ENCODE peak calls at places on chromosome 4, in ten cellular contexts. T is astrocyte of the spinal cord, F is ovary, U is astrocyte, K is fibroblast of mammary gland, M is cardiac muscle cell, Y is AG04449, D is thoracic aorta, H is neuronal stem cell, W is cardiac fibroblast. A is an unnamed sample.

GRCh38 chr4:142314686-142315085 is 531.4 kb downstream of the INPP4B start:
- DNase-seq in T (no peak), F (no peak), U (no peak), K (no peak), M (no peak), Y (no peak), D (no peak), H (no peak), W (no peak), A (no peak)

GRCh38 chr4:56958111-56958517 is 19.3 kb downstream of the NOA1 start:
- DNase-seq in T (peak), F (peak), U (peak), K (peak), M (peak), Y (peak), D (peak), H (no peak), W (peak), A (peak)

GRCh38 chr4:159508917-159509500 is 406.1 kb downstream of the RAPGEF2 start:
- DNase-seq in T (peak), F (no peak), U (peak), K (peak), M (peak), Y (no peak), D (no peak), H (no peak), W (peak), A (peak)

GRCh38 chr4:11004818-11005217 is 320.2 kb upstream of the CLNK start:
- DNase-seq in T (no peak), F (no peak), U (no peak), K (no peak), M (no peak), Y (no peak), D (no peak), H (no peak), W (no peak), A (no peak)

GRCh38 chr4:38982356-38983095 is 49.7 kb downstream of the TMEM156 start:
- DNase-seq in T (no peak), F (no peak), U (no peak), K (peak), M (peak), Y (no peak), D (no peak), H (no peak), W (peak), A (no peak)

GRCh38 chr4:185143596-185143969 is 517 bp downstream of the SLC25A4 start:
- DNase-seq in T (peak), F (no peak), U (peak), K (no peak), M (peak), Y (no peak), D (peak), H (no peak), W (no peak), A (no peak)

GRCh38 chr4:148399004-148399403 is 43.2 kb downstream of the NR3C2 start:
- DNase-seq in T (no peak), F (no peak), U (no peak), K (no peak), M (no peak), Y (no peak), D (no peak), H (no peak), W (no peak), A (no peak)

GRCh38 chr4:109302366-109303140 is at the start of gene COL25A1:
- DNase-seq in T (peak), F (peak), U (peak), K (peak), M (peak), Y (no peak), D (no peak), H (peak), W (peak), A (peak)

GRCh38 chr4:27010334-27010940 is 149.8 kb downstream of the STIM2 start:
- DNase-seq in T (peak), F (peak), U (peak), K (peak), M (peak), Y (no peak), D (no peak), H (peak), W (peak), A (peak)

GRCh38 chr4:160510925-160511324 is 1408.0 kb downstream of the RAPGEF2 start:
- DNase-seq in T (peak), F (no peak), U (peak), K (peak), M (no peak), Y (no peak), D (no peak), H (no peak), W (no peak), A (peak)

GRCh38 chr4:182223708-182224107 is 19.5 kb upstream of the TENM3 start:
- DNase-seq in T (no peak), F (no peak), U (no peak), K (no peak), M (no peak), Y (no peak), D (no peak), H (no peak), W (no peak), A (no peak)

GRCh38 chr4:10066206-10066605 is 44.9 kb upstream of the SLC2A9 start:
- DNase-seq in T (no peak), F (no peak), U (no peak), K (no peak), M (no peak), Y (no peak), D (no peak), H (no peak), W (no peak), A (no peak)

GRCh38 chr4:37890501-37891220 is at the start of gene TBC1D1:
- DNase-seq in T (no peak), F (peak), U (no peak), K (no peak), M (peak), Y (no peak), D (no peak), H (peak), W (no peak), A (no peak)

GRCh38 chr4:521636-522330 is 22.8 kb downstream of the PIGG start:
- DNase-seq in T (no peak), F (no peak), U (no peak), K (no peak), M (no peak), Y (no peak), D (no peak), H (no peak), W (no peak), A (no peak)

GRCh38 chr4:145773581-145774234 is 93.8 kb downstream of the C4orf51 start:
- DNase-seq in T (peak), F (no peak), U (peak), K (no peak), M (no peak), Y (no peak), D (no peak), H (no peak), W (peak), A (no peak)

GRCh38 chr4:140367738-140368137 is 5.7 kb upstream of the SCOC start:
- DNase-seq in T (peak), F (no peak), U (peak), K (peak), M (peak), Y (no peak), D (no peak), H (no peak), W (peak), A (no peak)

GRCh38 chr4:120009731-120010130 is 56.9 kb downstream of the MAD2L1 start:
- DNase-seq in T (peak), F (no peak), U (peak), K (peak), M (peak), Y (peak), D (no peak), H (no peak), W (no peak), A (no peak)

GRCh38 chr4:66636321-66636720 is 909.0 kb downstream of the CENPC start:
- DNase-seq in T (no peak), F (no peak), U (no peak), K (no peak), M (no peak), Y (no peak), D (no peak), H (no peak), W (no peak), A (no peak)

GRCh38 chr4:3531887-3532713 is at the start of gene LRPAP1:
- DNase-seq in T (peak), F (peak), U (peak), K (peak), M (peak), Y (peak), D (peak), H (peak), W (peak), A (peak)

GRCh38 chr4:124061413-124061812 is 651.1 kb downstream of the ANKRD50 start:
- DNase-seq in T (peak), F (no peak), U (peak), K (peak), M (peak), Y (no peak), D (no peak), H (no peak), W (peak), A (no peak)

GRCh38 chr4:77582716-77583115 is 22.9 kb upstream of the CXCL13 start:
- DNase-seq in T (no peak), F (no peak), U (no peak), K (no peak), M (no peak), Y (no peak), D (no peak), H (no peak), W (no peak), A (no peak)

GRCh38 chr4:93772858-93773257 is 55.7 kb upstream of the ATOH1 start:
- DNase-seq in T (no peak), F (no peak), U (no peak), K (no peak), M (no peak), Y (no peak), D (no peak), H (no peak), W (no peak), A (no peak)

GRCh38 chr4:154927126-154927525 is 146.1 kb downstream of the RBM46 start:
- DNase-seq in T (no peak), F (no peak), U (no peak), K (no peak), M (no peak), Y (no peak), D (no peak), H (no peak), W (no peak), A (no peak)

GRCh38 chr4:404006-404405 is 66.4 kb downstream of the ZNF141 start:
- DNase-seq in T (no peak), F (no peak), U (no peak), K (no peak), M (no peak), Y (no peak), D (no peak), H (no peak), W (no peak), A (no peak)

GRCh38 chr4:184648220-184649025 is 824 bp downstream of the CASP3 start:
- DNase-seq in T (peak), F (peak), U (peak), K (peak), M (peak), Y (no peak), D (peak), H (peak), W (peak), A (no peak)

GRCh38 chr4:146508229-146508939 is 13.4 kb downstream of the SLC10A7 start:
- DNase-seq in T (no peak), F (no peak), U (no peak), K (no peak), M (no peak), Y (no peak), D (no peak), H (no peak), W (no peak), A (no peak)

GRCh38 chr4:124806403-124806802 is 93.9 kb upstream of the ANKRD50 start:
- DNase-seq in T (peak), F (no peak), U (peak), K (peak), M (no peak), Y (no peak), D (no peak), H (no peak), W (no peak), A (no peak)

DNA sequence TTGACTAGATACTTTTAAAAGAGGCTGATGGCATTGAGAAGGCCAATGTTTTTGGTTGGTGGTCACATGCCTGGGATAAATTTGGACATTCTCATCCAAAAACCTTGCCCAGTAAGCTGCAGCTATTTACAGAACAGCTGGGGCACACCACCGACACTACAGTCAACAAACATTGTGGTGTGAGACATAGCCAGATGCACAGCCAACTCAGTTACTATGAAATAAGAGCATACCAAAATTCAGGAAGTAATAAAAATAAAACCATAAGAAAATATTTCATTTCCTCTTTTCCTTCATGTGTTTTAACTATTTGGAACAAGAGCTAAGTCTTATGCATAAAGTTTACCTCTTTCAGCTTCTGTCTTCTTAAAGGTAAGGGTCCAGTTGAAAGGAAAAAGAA is 8.8 kb downstream of the PPM1K start:
- DNase-seq in T (peak), F (no peak), U (no peak), K (peak), M (no peak), Y (no peak), D (no peak), H (no peak), W (no peak), A (no peak)
- H3K4me3 ChIP-seq in T (no peak), F (no peak), U (no peak), K (no peak), M (no peak), Y (no peak), D (no peak), H (no peak), W (no peak), A (no peak)

GRCh38 chr4:25484243-25484721 is 107.2 kb downstream of the ANAPC4 start:
- DNase-seq in T (no peak), F (no peak), U (peak), K (no peak), M (peak), Y (no peak), D (no peak), H (no peak), W (no peak), A (peak)

GRCh38 chr4:25486171-25486570 is 109.1 kb downstream of the ANAPC4 start:
- DNase-seq in T (peak), F (no peak), U (peak), K (no peak), M (peak), Y (no peak), D (no peak), H (no peak), W (peak), A (peak)

GRCh38 chr4:25477251-25477650 is 100.2 kb downstream of the ANAPC4 start:
- DNase-seq in T (no peak), F (no peak), U (no peak), K (peak), M (no peak), Y (no peak), D (no peak), H (no peak), W (no peak), A (no peak)

GRCh38 chr4:25485104-25485503 is 108.0 kb downstream of the ANAPC4 start:
- DNase-seq in T (no peak), F (no peak), U (no peak), K (no peak), M (no peak), Y (no peak), D (no peak), H (no peak), W (no peak), A (no peak)

DNA sequence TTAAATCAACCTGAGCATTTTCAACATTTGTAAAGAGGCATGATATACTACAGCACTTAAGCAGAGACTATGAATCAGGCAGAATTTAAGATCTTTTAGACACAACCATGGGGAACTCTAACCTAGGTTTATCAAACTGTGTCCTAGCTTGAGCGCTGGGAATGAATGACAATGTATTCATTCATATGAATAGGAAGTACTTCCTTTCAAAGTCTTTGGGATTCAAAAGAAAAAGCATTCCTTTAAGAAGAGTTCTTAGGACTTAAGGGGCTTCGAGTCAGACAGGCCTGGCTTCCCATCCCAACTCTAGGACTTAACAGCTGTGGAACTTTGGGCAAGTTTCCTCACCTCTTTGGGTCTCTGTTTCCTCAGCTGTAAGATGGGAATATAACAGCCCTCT is 104.6 kb downstream of the ANAPC4 start:
- DNase-seq in T (no peak), F (no peak), U (no peak), K (no peak), M (no peak), Y (no peak), D (no peak), H (no peak), W (no peak), A (no peak)
- H3K4me3 ChIP-seq in T (no peak), F (no peak), U (no peak), K (no peak), M (no peak), Y (no peak), D (no peak), H (no peak), W (no peak), A (no peak)

DNA sequence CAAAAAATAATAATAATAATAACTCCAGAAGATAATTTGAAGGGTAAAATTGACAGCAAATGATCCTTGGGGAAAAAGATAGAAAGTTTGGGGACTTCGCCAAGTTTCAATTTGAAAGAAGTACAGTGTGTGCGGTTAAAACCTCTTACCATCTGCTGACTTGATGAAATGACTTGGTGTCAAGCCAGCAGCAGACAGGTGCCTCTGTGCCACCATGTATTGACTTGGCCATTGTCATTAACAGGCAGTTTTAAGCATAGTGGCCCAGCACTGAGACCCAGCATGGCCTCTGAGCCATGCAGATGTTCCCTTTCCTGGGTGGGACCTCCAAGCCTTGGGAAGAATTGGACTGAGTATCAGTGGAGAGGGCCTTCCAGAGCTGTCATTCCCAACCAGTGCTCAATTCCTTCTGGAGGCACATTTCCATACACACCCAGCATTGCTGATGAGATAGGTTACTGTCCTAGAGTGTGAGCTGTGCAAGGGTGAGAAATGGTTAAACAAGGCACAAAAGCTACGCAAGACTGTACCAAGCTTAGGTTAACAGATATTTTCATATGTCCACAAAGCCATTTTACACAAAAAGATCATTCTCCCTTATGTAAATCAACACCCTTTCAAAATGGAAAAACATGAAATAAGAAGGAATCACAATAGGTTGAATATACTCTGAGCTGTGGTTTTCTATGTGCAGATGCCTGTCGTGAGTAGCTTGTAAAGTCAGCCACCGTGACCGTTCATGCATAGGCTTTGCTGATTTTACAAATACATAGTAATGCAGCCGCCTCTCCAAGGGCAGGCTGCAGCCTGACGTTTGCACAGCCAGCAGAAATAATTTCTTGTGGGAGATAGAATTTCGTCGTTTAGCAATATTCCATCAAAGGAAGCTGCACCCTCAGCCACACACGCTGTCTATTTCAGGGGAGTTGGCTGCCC is 59.4 kb upstream of the FBXW7 start:
- DNase-seq in T (no peak), F (no peak), U (no peak), K (no peak), M (no peak), Y (no peak), D (no peak), H (no peak), W (no peak), A (no peak)
- H3K4me3 ChIP-seq in T (no peak), F (no peak), U (no peak), K (no peak), M (no peak), Y (no peak), D (no peak), H (no peak), W (no peak), A (no peak)

GRCh38 chr4:122921300-122921699 is 1.1 kb downstream of the NUDT6 start:
- DNase-seq in T (no peak), F (no peak), U (no peak), K (no peak), M (no peak), Y (no peak), D (no peak), H (no peak), W (no peak), A (no peak)
- H3K4me3 ChIP-seq in T (peak), F (peak), U (peak), K (peak), M (peak), Y (peak), D (peak), H (no peak), W (peak), A (peak)